ENCODE peak calls at places on chromosomes 3 and 15, in seven cellular contexts. One of them, this sample, is unnamed. For H3K4me1, the result is how much of the 10 kb centered on the place peaks cover.

GRCh38 chr3:157494581-157495281 is 8.5 kb downstream of the VEPH1 start:
- DNase-seq in H9: no peak
- DNase-seq in IMR-90: peak
- DNase-seq in mesenchymal stem cell: peak
- DNase-seq in mesendoderm: no peak
- DNase-seq in H1: no peak
- DNase-seq in trophoblast cell: no peak
- DNase-seq in this sample: no peak

GRCh38 chr3:161395115-161395514 is 23.8 kb upstream of the SPTSSB start:
- DNase-seq in H9: no peak
- DNase-seq in IMR-90: no peak
- DNase-seq in mesenchymal stem cell: no peak
- DNase-seq in mesendoderm: no peak
- DNase-seq in H1: no peak
- DNase-seq in trophoblast cell: no peak
- DNase-seq in this sample: no peak

GRCh38 chr3:113985526-113985925 is 37.7 kb downstream of the ZDHHC23 start:
- DNase-seq in H9: no peak
- DNase-seq in IMR-90: no peak
- DNase-seq in mesenchymal stem cell: no peak
- DNase-seq in mesendoderm: peak
- DNase-seq in H1: no peak
- DNase-seq in trophoblast cell: no peak
- DNase-seq in this sample: no peak

GRCh38 chr3:29183346-29184087 is 97.4 kb upstream of the RBMS3 start:
- DNase-seq in H9: no peak
- DNase-seq in IMR-90: peak
- DNase-seq in mesenchymal stem cell: peak
- DNase-seq in mesendoderm: no peak
- DNase-seq in H1: no peak
- DNase-seq in trophoblast cell: no peak
- DNase-seq in this sample: no peak

GRCh38 chr3:71780430-71780829 is 4.5 kb downstream of the PROK2 start:
- DNase-seq in H9: no peak
- DNase-seq in IMR-90: no peak
- DNase-seq in mesenchymal stem cell: no peak
- DNase-seq in mesendoderm: no peak
- DNase-seq in H1: no peak
- DNase-seq in trophoblast cell: no peak
- DNase-seq in this sample: no peak

GRCh38 chr15:100994597-100995446 is 75.7 kb downstream of the LRRK1 start:
- DNase-seq in H9: peak
- DNase-seq in IMR-90: no peak
- DNase-seq in mesenchymal stem cell: no peak
- DNase-seq in mesendoderm: no peak
- DNase-seq in H1: no peak
- DNase-seq in trophoblast cell: peak
- DNase-seq in this sample: no peak

GRCh38 chr3:78645628-78646310 is 1122.0 kb downstream of the ROBO1 start:
- DNase-seq in H9: no peak
- DNase-seq in IMR-90: peak
- DNase-seq in mesenchymal stem cell: peak
- DNase-seq in mesendoderm: peak
- DNase-seq in H1: peak
- DNase-seq in trophoblast cell: peak
- DNase-seq in this sample: peak

GRCh38 chr3:100399341-100400071 is 1.4 kb downstream of the TOMM70 start:
- DNase-seq in H9: no peak
- DNase-seq in IMR-90: no peak
- DNase-seq in mesenchymal stem cell: no peak
- DNase-seq in mesendoderm: no peak
- DNase-seq in H1: no peak
- DNase-seq in trophoblast cell: no peak
- DNase-seq in this sample: no peak

GRCh38 chr15:45884755-45885445 is 250.1 kb downstream of the SQOR start:
- DNase-seq in H9: no peak
- DNase-seq in IMR-90: no peak
- DNase-seq in mesenchymal stem cell: no peak
- DNase-seq in mesendoderm: no peak
- DNase-seq in H1: no peak
- DNase-seq in trophoblast cell: no peak
- DNase-seq in this sample: no peak

GRCh38 chr3:53729618-53730017 is 116.6 kb downstream of the CHDH start:
- DNase-seq in H9: no peak
- DNase-seq in IMR-90: no peak
- DNase-seq in mesenchymal stem cell: no peak
- DNase-seq in mesendoderm: no peak
- DNase-seq in H1: no peak
- DNase-seq in trophoblast cell: no peak
- DNase-seq in this sample: no peak

GRCh38 chr3:114418107-114418506 is 124.3 kb downstream of the TIGIT start:
- DNase-seq in H9: no peak
- DNase-seq in IMR-90: no peak
- DNase-seq in mesenchymal stem cell: no peak
- DNase-seq in mesendoderm: peak
- DNase-seq in H1: no peak
- DNase-seq in trophoblast cell: peak
- DNase-seq in this sample: no peak

GRCh38 chr3:98353554-98353953 is at the start of gene OR5K4:
- DNase-seq in H9: no peak
- DNase-seq in IMR-90: no peak
- DNase-seq in mesenchymal stem cell: no peak
- DNase-seq in mesendoderm: no peak
- DNase-seq in H1: no peak
- DNase-seq in trophoblast cell: no peak
- DNase-seq in this sample: no peak

GRCh38 chr3:197183582-197183981 is 114.8 kb downstream of the DLG1 start:
- DNase-seq in H9: peak
- DNase-seq in IMR-90: no peak
- DNase-seq in mesenchymal stem cell: no peak
- DNase-seq in mesendoderm: no peak
- DNase-seq in H1: no peak
- DNase-seq in trophoblast cell: no peak
- DNase-seq in this sample: no peak

GRCh38 chr15:56244237-56244810 is 645 bp upstream of the RFX7 start:
- DNase-seq in H9: peak
- DNase-seq in IMR-90: peak
- DNase-seq in mesenchymal stem cell: peak
- DNase-seq in mesendoderm: peak
- DNase-seq in H1: no peak
- DNase-seq in trophoblast cell: no peak
- DNase-seq in this sample: peak

GRCh38 chr15:75061272-75061671 is 37.9 kb downstream of the PPCDC start:
- DNase-seq in H9: no peak
- DNase-seq in IMR-90: peak
- DNase-seq in mesenchymal stem cell: peak
- DNase-seq in mesendoderm: no peak
- DNase-seq in H1: no peak
- DNase-seq in trophoblast cell: no peak
- DNase-seq in this sample: no peak

GRCh38 chr3:13249630-13250395 is 170.3 kb downstream of the NUP210 start:
- DNase-seq in H9: no peak
- DNase-seq in IMR-90: no peak
- DNase-seq in mesenchymal stem cell: no peak
- DNase-seq in mesendoderm: no peak
- DNase-seq in H1: no peak
- DNase-seq in trophoblast cell: no peak
- DNase-seq in this sample: no peak

GRCh38 chr3:106276755-106277612 is 408.2 kb upstream of the CBLB start:
- DNase-seq in H9: no peak
- DNase-seq in IMR-90: no peak
- DNase-seq in mesenchymal stem cell: no peak
- DNase-seq in mesendoderm: peak
- DNase-seq in H1: no peak
- DNase-seq in trophoblast cell: no peak
- DNase-seq in this sample: no peak

GRCh38 chr15:98853161-98853560 is 154.4 kb downstream of the PGPEP1L start:
- DNase-seq in H9: peak
- DNase-seq in IMR-90: peak
- DNase-seq in mesenchymal stem cell: peak
- DNase-seq in mesendoderm: peak
- DNase-seq in H1: no peak
- DNase-seq in trophoblast cell: peak
- DNase-seq in this sample: peak

GRCh38 chr3:183532620-183533409 is 22.7 kb downstream of the KLHL6 start:
- DNase-seq in H9: no peak
- DNase-seq in IMR-90: no peak
- DNase-seq in mesenchymal stem cell: no peak
- DNase-seq in mesendoderm: no peak
- DNase-seq in H1: no peak
- DNase-seq in trophoblast cell: peak
- DNase-seq in this sample: no peak

GRCh38 chr3:118886708-118887107 is 147.9 kb downstream of the IGSF11 start:
- DNase-seq in H9: no peak
- DNase-seq in IMR-90: no peak
- DNase-seq in mesenchymal stem cell: no peak
- DNase-seq in mesendoderm: no peak
- DNase-seq in H1: no peak
- DNase-seq in trophoblast cell: no peak
- DNase-seq in this sample: no peak

GRCh38 chr3:127749787-127750225 is 72.5 kb downstream of the MGLL start:
- DNase-seq in H9: no peak
- DNase-seq in IMR-90: no peak
- DNase-seq in mesenchymal stem cell: no peak
- DNase-seq in mesendoderm: peak
- DNase-seq in H1: no peak
- DNase-seq in trophoblast cell: no peak
- DNase-seq in this sample: no peak

GRCh38 chr3:33447958-33448357 is 7.8 kb upstream of the UBP1 start:
- DNase-seq in H9: no peak
- DNase-seq in IMR-90: no peak
- DNase-seq in mesenchymal stem cell: no peak
- DNase-seq in mesendoderm: no peak
- DNase-seq in H1: no peak
- DNase-seq in trophoblast cell: no peak
- DNase-seq in this sample: no peak
- H2BK120ac ChIP-seq in H9: no peak
- H2BK120ac ChIP-seq in IMR-90: no peak
- H2BK120ac ChIP-seq in mesenchymal stem cell: no peak
- H2BK120ac ChIP-seq in mesendoderm: no peak
- H2BK120ac ChIP-seq in H1: no peak
- H2BK120ac ChIP-seq in trophoblast cell: no peak
- H2BK120ac ChIP-seq in this sample: no peak

DNA sequence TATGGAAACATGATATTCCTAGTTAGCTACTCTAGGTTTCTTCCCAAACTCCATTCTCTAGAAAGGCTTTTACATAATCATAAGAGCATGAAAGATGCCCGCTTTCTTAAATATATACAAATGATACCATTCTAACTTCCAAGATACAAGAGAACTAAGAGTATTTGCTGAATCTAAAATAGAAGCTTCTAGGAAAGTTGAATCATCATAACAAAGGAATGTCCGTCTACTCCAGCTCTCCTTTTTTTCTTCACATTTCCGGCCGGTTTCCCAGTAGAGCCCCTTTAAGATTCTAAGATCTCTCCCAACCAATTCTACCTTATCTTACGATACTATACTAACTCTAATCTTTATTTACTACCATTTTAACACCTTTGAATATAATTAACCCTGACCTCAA is 60.1 kb downstream of the RAD18 start:
- DNase-seq in H9: no peak
- DNase-seq in IMR-90: peak
- DNase-seq in mesenchymal stem cell: peak
- DNase-seq in mesendoderm: no peak
- DNase-seq in H1: no peak
- DNase-seq in trophoblast cell: no peak
- DNase-seq in this sample: no peak
- H4K8ac ChIP-seq in H9: no peak
- H4K8ac ChIP-seq in IMR-90: no peak
- H4K8ac ChIP-seq in mesenchymal stem cell: no peak
- H4K8ac ChIP-seq in mesendoderm: no peak
- H4K8ac ChIP-seq in H1: no peak
- H4K8ac ChIP-seq in trophoblast cell: no peak
- H4K8ac ChIP-seq in this sample: no peak

GRCh38 chr3:37137516-37137915 is 36.9 kb downstream of the LRRFIP2 start:
- DNase-seq in H9: no peak
- DNase-seq in IMR-90: peak
- DNase-seq in mesenchymal stem cell: no peak
- DNase-seq in mesendoderm: no peak
- DNase-seq in H1: no peak
- DNase-seq in trophoblast cell: no peak
- DNase-seq in this sample: no peak

GRCh38 chr3:37132334-37132733 is 42.0 kb downstream of the LRRFIP2 start:
- DNase-seq in H9: no peak
- DNase-seq in IMR-90: no peak
- DNase-seq in mesenchymal stem cell: no peak
- DNase-seq in mesendoderm: no peak
- DNase-seq in H1: no peak
- DNase-seq in trophoblast cell: no peak
- DNase-seq in this sample: no peak

GRCh38 chr3:37138816-37139215 is 35.6 kb downstream of the LRRFIP2 start:
- DNase-seq in H9: no peak
- DNase-seq in IMR-90: peak
- DNase-seq in mesenchymal stem cell: no peak
- DNase-seq in mesendoderm: no peak
- DNase-seq in H1: no peak
- DNase-seq in trophoblast cell: no peak
- DNase-seq in this sample: no peak

GRCh38 chr3:37136067-37136466 is 38.3 kb downstream of the LRRFIP2 start:
- DNase-seq in H9: no peak
- DNase-seq in IMR-90: no peak
- DNase-seq in mesenchymal stem cell: no peak
- DNase-seq in mesendoderm: no peak
- DNase-seq in H1: no peak
- DNase-seq in trophoblast cell: no peak
- DNase-seq in this sample: no peak

DNA sequence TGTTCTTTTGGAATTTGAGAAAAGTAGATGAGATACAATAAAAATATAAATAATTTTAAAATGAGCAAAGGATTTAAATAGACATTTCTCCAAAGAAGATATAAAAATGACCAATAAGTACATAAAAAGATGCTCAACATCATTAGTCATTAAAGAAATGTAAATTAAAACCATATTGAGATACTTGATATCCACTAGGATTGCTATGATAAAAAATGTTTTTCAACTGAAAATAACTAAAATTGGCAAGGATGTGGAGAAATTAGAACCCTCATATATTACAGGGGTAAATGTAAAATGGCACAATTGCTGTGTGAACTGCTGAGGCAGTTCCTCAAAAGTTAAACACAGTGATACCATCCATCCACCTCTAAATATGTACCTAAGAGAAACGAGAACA is 38.8 kb downstream of the LRRFIP2 start:
- DNase-seq in H9: no peak
- DNase-seq in IMR-90: no peak
- DNase-seq in mesenchymal stem cell: no peak
- DNase-seq in mesendoderm: no peak
- DNase-seq in H1: no peak
- DNase-seq in trophoblast cell: no peak
- DNase-seq in this sample: no peak
- H3K4me1 ChIP-seq in H9: under half
- H3K4me1 ChIP-seq in IMR-90: under half
- H3K4me1 ChIP-seq in mesenchymal stem cell: under half
- H3K4me1 ChIP-seq in mesendoderm: under half
- H3K4me1 ChIP-seq in H1: under half
- H3K4me1 ChIP-seq in trophoblast cell: under half
- H3K4me1 ChIP-seq in this sample: under half

DNA sequence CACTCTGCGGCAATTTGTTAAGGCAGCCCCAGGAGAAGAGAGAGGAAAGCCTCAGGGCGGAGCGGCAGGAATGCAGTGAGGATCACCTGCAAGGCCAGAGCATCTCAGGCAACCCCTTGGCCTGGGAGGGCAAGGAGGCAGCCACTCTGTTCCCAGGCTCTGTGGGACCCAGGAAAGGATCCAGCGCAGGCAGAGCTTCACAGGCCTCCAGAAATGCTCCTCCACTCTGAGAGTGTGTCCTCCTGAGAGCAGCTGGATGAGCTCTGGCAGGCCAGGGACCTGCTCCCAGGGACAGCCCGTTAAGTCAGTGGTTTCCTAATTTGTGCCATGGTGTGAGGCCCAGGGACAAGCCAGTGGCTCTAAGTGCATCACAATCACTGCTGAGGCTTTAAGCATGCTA is 35.2 kb downstream of the RAB6B start:
- DNase-seq in H9: peak
- DNase-seq in IMR-90: no peak
- DNase-seq in mesenchymal stem cell: no peak
- DNase-seq in mesendoderm: no peak
- DNase-seq in H1: no peak
- DNase-seq in trophoblast cell: no peak
- DNase-seq in this sample: no peak
- H2BK120ac ChIP-seq in H9: no peak
- H2BK120ac ChIP-seq in IMR-90: no peak
- H2BK120ac ChIP-seq in mesenchymal stem cell: no peak
- H2BK120ac ChIP-seq in mesendoderm: no peak
- H2BK120ac ChIP-seq in H1: no peak
- H2BK120ac ChIP-seq in trophoblast cell: no peak
- H2BK120ac ChIP-seq in this sample: no peak

This sample was measured in neuronal stem cell.